ENCODE peak calls at places on chromosome 1, in four cellular contexts. One of them, this sample, is unnamed.

GRCh38 chr1:57719274-57719673 is 295.4 kb upstream of the DAB1 start:
- DNase-seq in lung: no peak
- DNase-seq in Caco-2: no peak
- DNase-seq in heart left ventricle: no peak
- DNase-seq in this sample: no peak

GRCh38 chr1:204932573-204932909 is 61.9 kb downstream of the NFASC start:
- DNase-seq in lung: no peak
- DNase-seq in heart left ventricle: no peak
- DNase-seq in Caco-2: no peak
- DNase-seq in this sample: no peak

GRCh38 chr1:8571200-8571984 is 246.0 kb downstream of the RERE start:
- DNase-seq in heart left ventricle: no peak
- DNase-seq in lung: no peak
- DNase-seq in Caco-2: peak
- DNase-seq in this sample: peak

GRCh38 chr1:1623181-1623630 is 7.9 kb downstream of the MIB2 start:
- DNase-seq in lung: no peak
- DNase-seq in heart left ventricle: no peak
- DNase-seq in Caco-2: no peak
- DNase-seq in this sample: no peak

GRCh38 chr1:212680691-212681090 is 18.9 kb downstream of the BATF3 start:
- DNase-seq in Caco-2: no peak
- DNase-seq in lung: no peak
- DNase-seq in heart left ventricle: no peak
- DNase-seq in this sample: peak

GRCh38 chr1:248818505-248819374 is 7.0 kb downstream of the SH3BP5L start:
- DNase-seq in lung: no peak
- DNase-seq in Caco-2: no peak
- DNase-seq in heart left ventricle: no peak
- DNase-seq in this sample: no peak

GRCh38 chr1:69533343-69533742 is 34.4 kb upstream of the LRRC7 start:
- DNase-seq in heart left ventricle: no peak
- DNase-seq in Caco-2: no peak
- DNase-seq in lung: no peak
- DNase-seq in this sample: peak

GRCh38 chr1:98467584-98467983 is 193.9 kb upstream of the SNX7 start:
- DNase-seq in heart left ventricle: no peak
- DNase-seq in Caco-2: no peak
- DNase-seq in lung: no peak
- DNase-seq in this sample: no peak

GRCh38 chr1:7679873-7680790 is 91.0 kb upstream of the VAMP3 start:
- DNase-seq in Caco-2: no peak
- DNase-seq in heart left ventricle: peak
- DNase-seq in lung: no peak
- DNase-seq in this sample: no peak

GRCh38 chr1:201970334-201971159 is 11.9 kb upstream of the RNPEP start:
- DNase-seq in lung: no peak
- DNase-seq in heart left ventricle: no peak
- DNase-seq in Caco-2: no peak
- DNase-seq in this sample: no peak

GRCh38 chr1:62301726-62302390 is 17.4 kb downstream of the KANK4 start:
- DNase-seq in lung: no peak
- DNase-seq in Caco-2: no peak
- DNase-seq in heart left ventricle: no peak
- DNase-seq in this sample: no peak

GRCh38 chr1:61538228-61538627 is 186.7 kb downstream of the TM2D1 start:
- DNase-seq in Caco-2: no peak
- DNase-seq in heart left ventricle: no peak
- DNase-seq in lung: no peak
- DNase-seq in this sample: no peak

GRCh38 chr1:29682171-29682917 is 446.0 kb downstream of the PTPRU start:
- DNase-seq in heart left ventricle: no peak
- DNase-seq in Caco-2: no peak
- DNase-seq in lung: peak
- DNase-seq in this sample: no peak

GRCh38 chr1:188386161-188386560 is 1557.4 kb downstream of the PLA2G4A start:
- DNase-seq in lung: no peak
- DNase-seq in heart left ventricle: no peak
- DNase-seq in Caco-2: no peak
- DNase-seq in this sample: no peak

GRCh38 chr1:229108598-229109201 is 162.2 kb upstream of the RAB4A start:
- DNase-seq in heart left ventricle: no peak
- DNase-seq in lung: no peak
- DNase-seq in Caco-2: no peak
- DNase-seq in this sample: no peak

GRCh38 chr1:176241385-176242015 is 34.4 kb upstream of the COP1 start:
- DNase-seq in lung: no peak
- DNase-seq in Caco-2: no peak
- DNase-seq in heart left ventricle: no peak
- DNase-seq in this sample: no peak

GRCh38 chr1:36300526-36300925 is 5.6 kb upstream of the SH3D21 start:
- DNase-seq in heart left ventricle: no peak
- DNase-seq in Caco-2: no peak
- DNase-seq in lung: no peak
- DNase-seq in this sample: no peak

GRCh38 chr1:75616436-75617433 is 5.8 kb upstream of the SLC44A5 start:
- DNase-seq in lung: no peak
- DNase-seq in Caco-2: no peak
- DNase-seq in heart left ventricle: no peak
- DNase-seq in this sample: no peak

GRCh38 chr1:230668227-230668626 is 25.9 kb downstream of the COG2 start:
- DNase-seq in Caco-2: no peak
- DNase-seq in heart left ventricle: no peak
- DNase-seq in lung: no peak
- DNase-seq in this sample: no peak

GRCh38 chr1:109115685-109116084 is 1.8 kb downstream of the ELAPOR1 start:
- DNase-seq in lung: no peak
- DNase-seq in Caco-2: no peak
- DNase-seq in heart left ventricle: no peak
- DNase-seq in this sample: no peak

GRCh38 chr1:165773324-165773965 is 4.8 kb upstream of the TMCO1 start:
- DNase-seq in Caco-2: peak
- DNase-seq in lung: no peak
- DNase-seq in heart left ventricle: no peak
- DNase-seq in this sample: no peak

GRCh38 chr1:40824591-40825429 is 37.4 kb downstream of the CITED4 start:
- DNase-seq in Caco-2: peak
- DNase-seq in lung: no peak
- DNase-seq in heart left ventricle: no peak
- DNase-seq in this sample: no peak

GRCh38 chr1:232142403-232143314 is 487.3 kb downstream of the SIPA1L2 start:
- DNase-seq in heart left ventricle: peak
- DNase-seq in Caco-2: no peak
- DNase-seq in lung: no peak
- DNase-seq in this sample: no peak

GRCh38 chr1:213622365-213623087 is 365.2 kb upstream of the PROX1 start:
- DNase-seq in Caco-2: no peak
- DNase-seq in heart left ventricle: no peak
- DNase-seq in lung: no peak
- DNase-seq in this sample: no peak

GRCh38 chr1:19445417-19446342 is 39.7 kb downstream of the CAPZB start:
- DNase-seq in lung: no peak
- DNase-seq in heart left ventricle: no peak
- DNase-seq in Caco-2: peak
- DNase-seq in this sample: peak
- TF ChIP-seq CTCF in lung: no peak
- TF ChIP-seq CTCF in heart left ventricle: peak
- TF ChIP-seq CTCF in Caco-2: peak
- TF ChIP-seq CTCF in this sample: no peak

DNA sequence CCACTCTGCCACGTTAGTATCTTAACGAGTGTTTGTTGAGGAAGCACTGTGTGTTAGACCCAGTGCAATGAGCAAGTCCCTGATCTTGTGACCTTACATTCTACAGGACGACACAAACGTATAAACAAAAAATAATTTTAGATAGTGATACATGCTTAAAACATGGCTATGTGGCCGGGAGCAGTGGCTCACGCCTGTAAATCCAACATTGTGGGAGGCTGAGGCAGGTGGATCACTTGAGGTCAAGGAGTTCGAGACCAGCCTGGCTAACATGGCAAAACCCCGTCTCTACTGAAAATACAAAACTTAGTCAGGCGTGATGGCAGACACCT is 19.6 kb downstream of the MTX1 start:
- DNase-seq in Caco-2: no peak
- DNase-seq in lung: no peak
- DNase-seq in heart left ventricle: no peak
- DNase-seq in this sample: no peak
- H3K4me3 ChIP-seq in Caco-2: peak
- H3K4me3 ChIP-seq in lung: peak
- H3K4me3 ChIP-seq in heart left ventricle: peak
- H3K4me3 ChIP-seq in this sample: peak

GRCh38 chr1:27253611-27254010 is 19.2 kb downstream of the WDTC1 start:
- DNase-seq in Caco-2: no peak
- DNase-seq in heart left ventricle: no peak
- DNase-seq in lung: no peak
- DNase-seq in this sample: no peak
- TF ChIP-seq CTCF in Caco-2: no peak
- TF ChIP-seq CTCF in heart left ventricle: no peak
- TF ChIP-seq CTCF in lung: no peak
- TF ChIP-seq CTCF in this sample: no peak

GRCh38 chr1:39626646-39627045 is 12.8 kb downstream of the HEYL start:
- DNase-seq in lung: no peak
- DNase-seq in Caco-2: no peak
- DNase-seq in heart left ventricle: no peak
- DNase-seq in this sample: no peak
- H3K4me3 ChIP-seq in lung: no peak
- H3K4me3 ChIP-seq in Caco-2: no peak
- H3K4me3 ChIP-seq in heart left ventricle: no peak
- H3K4me3 ChIP-seq in this sample: no peak

DNA sequence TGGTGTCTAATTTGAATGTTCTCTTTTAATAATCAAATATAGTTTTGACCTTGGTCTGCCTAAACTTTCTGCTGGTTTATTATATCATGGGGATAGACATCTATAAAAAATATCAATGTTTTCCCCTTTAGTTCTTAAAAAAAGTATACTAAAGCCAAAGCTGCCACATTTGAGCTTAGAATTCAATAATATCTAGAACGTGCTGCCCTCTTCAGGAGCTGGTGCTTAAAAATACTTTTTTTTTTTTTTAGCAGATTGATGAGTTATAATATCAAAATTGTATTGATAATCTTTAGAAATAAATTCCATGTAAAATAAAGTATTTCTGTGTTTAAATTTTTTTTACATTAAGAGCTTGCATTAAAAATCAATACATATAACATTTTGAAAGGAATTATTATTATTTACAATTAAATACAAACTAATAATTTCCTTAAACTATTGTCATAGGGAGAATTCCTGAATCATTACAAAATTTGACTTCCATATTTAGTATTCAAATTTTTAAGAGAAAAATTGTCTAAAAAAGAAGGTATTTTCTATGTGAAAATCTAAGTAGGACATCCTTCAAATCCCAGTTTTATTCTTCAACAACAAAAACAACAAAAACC is 40.1 kb upstream of the ADGRL2 start:
- DNase-seq in Caco-2: no peak
- DNase-seq in lung: no peak
- DNase-seq in heart left ventricle: no peak
- DNase-seq in this sample: no peak
- TF ChIP-seq CTCF in Caco-2: peak
- TF ChIP-seq CTCF in lung: no peak
- TF ChIP-seq CTCF in heart left ventricle: peak
- TF ChIP-seq CTCF in this sample: peak

GRCh38 chr1:11211461-11211860 is 22.3 kb downstream of the ANGPTL7 start:
- DNase-seq in Caco-2: no peak
- DNase-seq in heart left ventricle: no peak
- DNase-seq in lung: no peak
- DNase-seq in this sample: no peak

GRCh38 chr1:11215018-11216005 is 26.2 kb downstream of the ANGPTL7 start:
- DNase-seq in heart left ventricle: no peak
- DNase-seq in lung: no peak
- DNase-seq in Caco-2: no peak
- DNase-seq in this sample: no peak

GRCh38 chr1:11211925-11212587 is 22.9 kb downstream of the ANGPTL7 start:
- DNase-seq in heart left ventricle: no peak
- DNase-seq in lung: no peak
- DNase-seq in Caco-2: no peak
- DNase-seq in this sample: no peak

GRCh38 chr1:11216074-11216473 is 26.9 kb downstream of the ANGPTL7 start:
- DNase-seq in heart left ventricle: no peak
- DNase-seq in lung: no peak
- DNase-seq in Caco-2: no peak
- DNase-seq in this sample: no peak
- H3K4me3 ChIP-seq in heart left ventricle: no peak
- H3K4me3 ChIP-seq in lung: no peak
- H3K4me3 ChIP-seq in Caco-2: no peak
- H3K4me3 ChIP-seq in this sample: no peak

DNA sequence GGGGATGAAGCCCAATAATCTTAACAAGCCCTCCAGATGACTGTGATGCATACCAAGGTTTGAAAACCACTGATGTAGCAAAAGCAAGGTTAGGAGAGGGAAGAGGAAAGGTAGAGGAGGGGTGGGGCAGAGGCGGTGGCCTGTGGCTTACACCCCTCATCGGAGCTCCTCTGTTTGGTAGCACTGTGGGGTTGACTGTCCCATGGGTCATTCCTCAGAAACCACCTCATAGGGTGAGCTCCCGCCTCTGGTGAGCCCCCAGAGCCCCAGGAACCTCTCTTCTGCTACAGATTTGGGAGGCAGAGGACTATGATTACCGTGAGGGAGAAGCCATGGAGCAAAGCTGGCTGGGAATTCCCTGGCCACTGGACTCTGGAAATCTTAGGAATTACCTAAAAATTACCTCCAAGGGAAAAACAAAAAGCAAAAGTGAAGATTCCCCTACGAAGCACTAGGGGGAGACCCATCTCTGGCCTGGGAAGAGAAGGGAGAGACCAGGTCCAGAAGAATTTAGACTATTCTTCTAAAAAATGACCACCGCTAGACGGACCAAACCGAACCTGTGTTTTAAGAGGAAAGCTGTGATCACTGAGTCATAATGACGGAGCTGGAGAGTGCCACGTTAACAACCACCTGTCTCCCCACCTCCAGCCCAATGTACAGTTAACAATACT is 1.5 kb upstream of the RASSF5 start:
- DNase-seq in lung: no peak
- DNase-seq in heart left ventricle: no peak
- DNase-seq in Caco-2: no peak
- DNase-seq in this sample: no peak
- TF ChIP-seq CTCF in lung: peak
- TF ChIP-seq CTCF in heart left ventricle: peak
- TF ChIP-seq CTCF in Caco-2: peak
- TF ChIP-seq CTCF in this sample: peak

This sample was measured in LNCaP clone FGC.